ENCODE peak calls at places on chromosomes 13 and 19, in five cellular contexts. One of them, this sample, is unnamed.
A peak's percentile ranks its signal among the peaks of the same experiment; 100 is the strongest.

GRCh38 chr19:17855333-17856152 is 4.2 kb upstream of the RPL18A start:
- DNase-seq in HepG2: peak; percentile 57
- DNase-seq in H1: no peak
- DNase-seq in K562: peak; percentile 85
- DNase-seq in GM12878: peak; percentile 37
- DNase-seq in this sample: peak; percentile 81

GRCh38 chr19:28847468-28847867 is 365.5 kb downstream of the UQCRFS1 start:
- DNase-seq in K562: no peak
- DNase-seq in H1: no peak
- DNase-seq in GM12878: no peak
- DNase-seq in HepG2: no peak
- DNase-seq in this sample: peak; percentile 29

GRCh38 chr13:103130681-103131210 is 64.5 kb upstream of the SLC10A2 start:
- DNase-seq in HepG2: peak; percentile 3
- DNase-seq in GM12878: peak; percentile 71
- DNase-seq in H1: no peak
- DNase-seq in K562: no peak
- DNase-seq in this sample: no peak

GRCh38 chr13:97385146-97385545 is 48.8 kb upstream of the RAP2A start:
- DNase-seq in HepG2: no peak
- DNase-seq in H1: no peak
- DNase-seq in K562: no peak
- DNase-seq in GM12878: no peak
- DNase-seq in this sample: no peak

GRCh38 chr19:18663940-18664530 is 19.4 kb upstream of the CRTC1 start:
- DNase-seq in GM12878: no peak
- DNase-seq in HepG2: no peak
- DNase-seq in H1: no peak
- DNase-seq in K562: no peak
- DNase-seq in this sample: no peak

GRCh38 chr13:109162248-109163051 is 533.0 kb downstream of the MYO16 start:
- DNase-seq in H1: no peak
- DNase-seq in K562: no peak
- DNase-seq in GM12878: peak; percentile 98
- DNase-seq in HepG2: no peak
- DNase-seq in this sample: no peak

GRCh38 chr19:10291554-10292205 is 1.9 kb downstream of the ICAM5 start:
- DNase-seq in H1: no peak
- DNase-seq in GM12878: no peak
- DNase-seq in K562: no peak
- DNase-seq in HepG2: no peak
- DNase-seq in this sample: no peak

GRCh38 chr19:39438270-39438934 is 2.7 kb upstream of the RPS16 start:
- DNase-seq in H1: no peak
- DNase-seq in GM12878: no peak
- DNase-seq in HepG2: peak; percentile 50
- DNase-seq in K562: no peak
- DNase-seq in this sample: no peak

GRCh38 chr13:94516456-94516855 is 37.0 kb upstream of the DCT start:
- DNase-seq in K562: no peak
- DNase-seq in H1: no peak
- DNase-seq in GM12878: no peak
- DNase-seq in HepG2: no peak
- DNase-seq in this sample: no peak

GRCh38 chr13:31951215-31951678 is 80.3 kb upstream of the FRY start:
- DNase-seq in GM12878: peak; percentile 89
- DNase-seq in H1: no peak
- DNase-seq in K562: no peak
- DNase-seq in HepG2: no peak
- DNase-seq in this sample: no peak

GRCh38 chr19:17149393-17150135 is 65.6 kb upstream of the USE1 start:
- DNase-seq in GM12878: no peak
- DNase-seq in HepG2: no peak
- DNase-seq in H1: no peak
- DNase-seq in K562: no peak
- DNase-seq in this sample: no peak

GRCh38 chr13:47545630-47546029 is 455.4 kb downstream of the SUCLA2 start:
- DNase-seq in HepG2: no peak
- DNase-seq in H1: no peak
- DNase-seq in GM12878: no peak
- DNase-seq in K562: no peak
- DNase-seq in this sample: no peak

GRCh38 chr19:18091217-18091608 is 4.5 kb upstream of the IL12RB1 start:
- DNase-seq in K562: peak; percentile 53
- DNase-seq in H1: no peak
- DNase-seq in GM12878: peak; percentile 66
- DNase-seq in HepG2: no peak
- DNase-seq in this sample: no peak

GRCh38 chr13:32645854-32646253 is 59.6 kb downstream of the PDS5B start:
- DNase-seq in GM12878: peak; percentile 62
- DNase-seq in H1: no peak
- DNase-seq in K562: no peak
- DNase-seq in HepG2: no peak
- DNase-seq in this sample: no peak

GRCh38 chr13:38879278-38879677 is 111.4 kb downstream of the STOML3 start:
- DNase-seq in K562: no peak
- DNase-seq in HepG2: no peak
- DNase-seq in GM12878: no peak
- DNase-seq in H1: no peak
- DNase-seq in this sample: no peak

GRCh38 chr19:44072543-44073401 is 813 bp downstream of the ZNF284 start:
- DNase-seq in H1: no peak
- DNase-seq in GM12878: no peak
- DNase-seq in HepG2: no peak
- DNase-seq in K562: no peak
- DNase-seq in this sample: peak; percentile 13

GRCh38 chr13:51259359-51259645 is 37.1 kb downstream of the FAM124A start:
- DNase-seq in K562: no peak
- DNase-seq in GM12878: no peak
- DNase-seq in HepG2: no peak
- DNase-seq in H1: no peak
- DNase-seq in this sample: no peak

GRCh38 chr13:99894835-99895427 is 76.6 kb downstream of the ZIC5 start:
- DNase-seq in GM12878: no peak
- DNase-seq in K562: no peak
- DNase-seq in H1: no peak
- DNase-seq in HepG2: no peak
- DNase-seq in this sample: no peak

GRCh38 chr13:51822106-51822840 is 18.3 kb upstream of the DHRS12 start:
- DNase-seq in K562: no peak
- DNase-seq in HepG2: no peak
- DNase-seq in GM12878: no peak
- DNase-seq in H1: no peak
- DNase-seq in this sample: no peak

GRCh38 chr13:28347456-28348371 is 147.2 kb downstream of the FLT1 start:
- DNase-seq in K562: peak; percentile 32
- DNase-seq in H1: no peak
- DNase-seq in GM12878: no peak
- DNase-seq in HepG2: no peak
- DNase-seq in this sample: no peak

GRCh38 chr13:62687727-62688126 is 1272.1 kb upstream of the PCDH20 start:
- DNase-seq in GM12878: no peak
- DNase-seq in HepG2: no peak
- DNase-seq in H1: no peak
- DNase-seq in K562: no peak
- DNase-seq in this sample: no peak

GRCh38 chr13:79995334-79995733 is 345.6 kb downstream of the SPRY2 start:
- DNase-seq in HepG2: no peak
- DNase-seq in GM12878: no peak
- DNase-seq in H1: no peak
- DNase-seq in K562: no peak
- DNase-seq in this sample: no peak

GRCh38 chr13:59270327-59270726 is 893.4 kb downstream of the DIAPH3 start:
- DNase-seq in K562: no peak
- DNase-seq in H1: no peak
- DNase-seq in HepG2: no peak
- DNase-seq in GM12878: no peak
- DNase-seq in this sample: no peak

GRCh38 chr13:20911037-20911436 is 8.5 kb upstream of the XPO4 start:
- DNase-seq in H1: no peak
- DNase-seq in GM12878: no peak
- DNase-seq in K562: no peak
- DNase-seq in HepG2: no peak
- DNase-seq in this sample: no peak

GRCh38 chr13:79225487-79226232 is 180.4 kb downstream of the RBM26 start:
- DNase-seq in GM12878: no peak
- DNase-seq in H1: no peak
- DNase-seq in K562: no peak
- DNase-seq in HepG2: no peak
- DNase-seq in this sample: peak; percentile 3

GRCh38 chr13:45219938-45220375 is 19.1 kb upstream of the KCTD4 start:
- DNase-seq in HepG2: no peak
- DNase-seq in K562: no peak
- DNase-seq in GM12878: no peak
- DNase-seq in H1: no peak
- DNase-seq in this sample: peak; percentile 72

GRCh38 chr13:109274188-109274821 is 512.1 kb downstream of the IRS2 start:
- DNase-seq in K562: no peak
- DNase-seq in H1: peak; percentile 50
- DNase-seq in GM12878: no peak
- DNase-seq in HepG2: no peak
- DNase-seq in this sample: no peak

DNA sequence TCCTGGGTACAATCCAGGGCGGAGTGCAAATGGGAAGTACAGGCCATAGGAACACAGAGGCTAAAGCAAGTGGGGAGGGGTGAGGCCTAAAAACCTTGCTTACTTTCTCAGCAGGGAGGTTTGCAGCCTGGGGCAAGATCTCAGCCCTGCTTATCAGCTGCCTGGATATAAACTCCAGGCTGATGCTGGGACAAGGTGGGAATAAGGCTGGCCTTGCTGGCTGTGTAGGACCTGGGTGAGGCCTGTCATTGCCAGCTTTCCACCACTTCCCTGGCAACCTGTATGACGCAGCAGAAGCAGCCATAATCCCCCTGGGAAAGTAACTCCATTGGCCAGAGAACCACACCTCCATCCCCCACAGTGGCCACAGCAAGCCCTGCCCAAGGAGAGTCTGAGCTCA is 279.1 kb upstream of the ATXN8OS start:
- DNase-seq in H1: no peak
- DNase-seq in K562: no peak
- DNase-seq in GM12878: no peak
- DNase-seq in HepG2: no peak
- DNase-seq in this sample: no peak
- TF ChIP-seq HDAC2 in H1: no peak
- TF ChIP-seq HDAC2 in K562: no peak
- TF ChIP-seq HDAC2 in GM12878: no peak
- TF ChIP-seq HDAC2 in HepG2: no peak
- TF ChIP-seq HDAC2 in this sample: no peak

GRCh38 chr19:5851302-5851701 is at the start of gene FUT3:
- DNase-seq in GM12878: no peak
- DNase-seq in HepG2: no peak
- DNase-seq in K562: peak; percentile 4
- DNase-seq in H1: no peak
- DNase-seq in this sample: no peak

GRCh38 chr19:5850189-5850588 is 1.1 kb downstream of the FUT3 start:
- DNase-seq in HepG2: no peak
- DNase-seq in K562: no peak
- DNase-seq in GM12878: no peak
- DNase-seq in H1: no peak
- DNase-seq in this sample: no peak

DNA sequence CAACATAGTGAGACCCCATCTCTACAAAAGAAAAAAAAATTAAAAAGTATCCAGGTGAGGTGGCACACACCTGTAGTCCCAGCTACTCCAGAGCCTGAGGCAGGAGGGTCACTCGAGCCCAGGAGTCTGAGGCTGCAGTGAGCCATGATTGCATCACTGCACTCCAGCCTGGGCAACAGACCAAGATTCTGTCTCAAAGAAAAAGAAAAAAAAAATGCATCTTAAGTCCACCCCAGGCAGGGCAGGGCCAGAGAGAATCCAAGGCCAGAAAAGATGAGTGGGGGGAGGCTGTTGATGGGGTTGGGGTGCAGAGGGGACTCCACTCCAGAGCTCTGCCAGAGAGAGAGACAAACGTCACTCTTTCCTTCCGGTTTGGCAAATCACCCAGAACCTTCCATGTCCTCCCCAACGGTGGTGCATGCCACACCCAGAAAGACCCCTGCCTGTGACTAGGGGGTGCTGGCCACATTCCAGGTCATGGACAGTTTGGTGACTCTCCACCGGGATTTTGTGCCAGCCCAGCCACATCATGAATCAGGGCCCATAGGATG is 431 bp downstream of the FUT3 start:
- DNase-seq in H1: no peak
- DNase-seq in K562: peak; percentile 6
- DNase-seq in GM12878: no peak
- DNase-seq in HepG2: no peak
- DNase-seq in this sample: no peak
- TF ChIP-seq RAD21 in H1: no peak
- TF ChIP-seq RAD21 in K562: no peak
- TF ChIP-seq RAD21 in GM12878: no peak
- TF ChIP-seq RAD21 in HepG2: no peak
- TF ChIP-seq RAD21 in this sample: no peak

DNA sequence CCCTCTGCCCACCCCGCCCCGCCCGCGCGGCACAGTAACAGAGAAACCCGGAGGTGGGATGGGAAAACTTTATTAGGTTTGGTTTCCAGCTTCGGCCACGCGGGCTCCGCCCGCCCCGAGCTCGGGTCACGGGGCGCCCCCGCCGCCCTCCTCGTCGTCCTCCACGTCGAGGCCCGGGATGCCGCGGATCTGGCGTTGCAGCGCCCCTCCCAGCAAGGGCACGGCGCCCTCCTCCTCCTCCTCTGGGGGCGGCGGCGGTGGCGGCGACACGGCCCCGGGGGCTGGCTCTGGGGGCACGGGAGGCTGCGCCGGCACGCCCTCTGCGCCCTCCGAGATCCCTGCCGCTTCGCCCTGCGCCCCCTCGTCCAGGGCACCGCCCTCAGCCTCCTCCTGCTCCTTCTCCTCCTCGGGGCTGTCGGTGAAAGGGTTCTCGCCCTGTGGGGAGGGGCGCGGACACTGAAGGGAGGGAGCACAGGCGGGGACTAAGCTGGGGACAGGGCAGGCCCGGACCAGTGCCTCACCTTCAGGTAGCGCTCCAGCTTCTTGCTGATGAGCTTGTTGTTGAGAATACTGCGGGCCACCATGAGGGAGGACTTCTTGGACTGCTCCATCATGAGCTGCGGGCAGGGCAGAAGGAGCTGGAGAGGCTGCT is 535 bp upstream of the AKAP8 start:
- DNase-seq in K562: peak; percentile 68
- DNase-seq in HepG2: peak; percentile 48
- DNase-seq in H1: peak; percentile 68
- DNase-seq in GM12878: no peak
- DNase-seq in this sample: peak; percentile 35
- TF ChIP-seq HDAC2 in K562: peak; percentile 25
- TF ChIP-seq HDAC2 in HepG2: no peak
- TF ChIP-seq HDAC2 in H1: no peak
- TF ChIP-seq HDAC2 in GM12878: no peak
- TF ChIP-seq HDAC2 in this sample: no peak

DNA sequence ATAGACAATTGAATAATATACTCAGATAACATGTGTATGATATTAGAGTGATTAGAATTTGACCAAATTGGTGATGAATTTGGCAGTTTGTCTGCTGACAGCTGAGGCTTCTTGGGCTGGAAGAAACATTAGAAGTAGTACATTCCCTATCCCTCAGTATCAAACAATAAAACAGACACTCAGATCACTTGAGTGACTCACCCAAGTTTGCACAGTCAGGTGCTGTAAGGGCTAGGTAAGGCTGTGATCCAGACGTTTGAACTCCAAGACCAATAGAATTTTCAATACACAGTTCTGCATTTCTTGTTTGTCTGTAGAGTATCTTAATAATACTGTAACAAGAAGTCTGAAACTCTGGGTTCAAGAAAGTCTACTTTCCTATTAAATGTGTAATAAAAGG is 223.5 kb downstream of the POSTN start:
- DNase-seq in HepG2: no peak
- DNase-seq in K562: no peak
- DNase-seq in H1: no peak
- DNase-seq in GM12878: no peak
- DNase-seq in this sample: no peak
- TF ChIP-seq RAD21 in HepG2: no peak
- TF ChIP-seq RAD21 in K562: no peak
- TF ChIP-seq RAD21 in H1: no peak
- TF ChIP-seq RAD21 in GM12878: no peak
- TF ChIP-seq RAD21 in this sample: no peak

This sample was measured in A549.